ENCODE peak calls at places on chromosomes 13 and 19, in five cellular contexts. X is neuronal stem cell, M is T-cell, A is cerebellar nuclear complex, Q is NCI-H1930. T is an unnamed sample.

GRCh38 chr13:32125221-32125621 is 93.6 kb downstream of the FRY start:
- DNase-seq in M (no peak), A (no peak), X (no peak), Q (no peak), T (no peak)

GRCh38 chr19:36456831-36457230 is 32.5 kb downstream of the ZNF566 start:
- DNase-seq in A (no peak), X (no peak), M (no peak), Q (no peak), T (no peak)

GRCh38 chr19:2332341-2333026 is 4.0 kb downstream of the SPPL2B start:
- DNase-seq in M (peak), Q (no peak), A (no peak), X (no peak), T (peak)

GRCh38 chr13:42486711-42487198 is 87.2 kb upstream of the TNFSF11 start:
- DNase-seq in X (no peak), M (no peak), Q (no peak), A (no peak), T (no peak)

GRCh38 chr19:24069907-24070657 is 16.9 kb upstream of the ZNF254 start:
- DNase-seq in X (no peak), M (no peak), Q (no peak), A (no peak), T (no peak)

GRCh38 chr19:44745386-44745831 is 3.1 kb upstream of the BCL3 start:
- DNase-seq in A (no peak), Q (no peak), M (no peak), X (no peak), T (peak)

GRCh38 chr19:30174791-30175190 is 197.4 kb upstream of the ZNF536 start:
- DNase-seq in Q (no peak), A (no peak), X (no peak), M (no peak), T (no peak)

GRCh38 chr13:108283110-108283509 is 13.6 kb downstream of the TNFSF13B start:
- DNase-seq in A (no peak), X (no peak), M (no peak), Q (no peak), T (no peak)

GRCh38 chr13:111158136-111158805 is 43.2 kb downstream of the ARHGEF7 start:
- DNase-seq in M (no peak), Q (no peak), X (no peak), A (no peak), T (no peak)

GRCh38 chr19:12872941-12873890 is 8.0 kb downstream of the DNASE2 start:
- DNase-seq in X (no peak), Q (no peak), A (no peak), M (peak), T (peak)

GRCh38 chr13:110961959-110962358 is 47.1 kb upstream of the ANKRD10 start:
- DNase-seq in X (no peak), M (no peak), A (no peak), Q (no peak), T (no peak)

GRCh38 chr13:107518292-107518691 is 697.0 kb downstream of the LIG4 start:
- DNase-seq in M (no peak), A (no peak), X (no peak), Q (no peak), T (no peak)

GRCh38 chr13:114310961-114311360 is 3.3 kb upstream of the CHAMP1 start:
- DNase-seq in X (no peak), Q (no peak), A (no peak), M (no peak), T (no peak)

GRCh38 chr19:13146763-13147563 is 3.2 kb downstream of the STX10 start:
- DNase-seq in Q (no peak), A (no peak), M (no peak), X (no peak), T (peak)

T was measured in right cardiac atrium.